ENCODE peak calls at places on chromosomes 4 and X, in ten cellular contexts. V, R, W, U, O, T, X, A, Z and B are unnamed samples.

GRCh38 chr4:10582059-10582686 is 102.4 kb downstream of the CLNK start:
- DNase-seq in V (peak), R (peak), W (no peak), U (no peak), O (peak), T (no peak), X (no peak), A (no peak), Z (no peak), B (peak)

GRCh38 chr4:94511591-94511990 is 59.8 kb downstream of the PDLIM5 start:
- DNase-seq in V (no peak), R (no peak), W (no peak), U (no peak), O (no peak), T (no peak), X (no peak), A (no peak), Z (no peak), B (no peak)

GRCh38 chrX:150234126-150234525 is 129.0 kb upstream of the MAMLD1 start:
- DNase-seq in V (no peak), R (no peak), W (no peak), U (no peak), O (no peak), T (no peak), X (no peak), A (no peak), Z (no peak), B (no peak)

GRCh38 chrX:98523026-98523425 is 1639.3 kb downstream of the RPA4 start:
- DNase-seq in V (no peak), R (no peak), W (no peak), U (no peak), O (no peak), T (no peak), X (no peak), A (no peak), Z (no peak), B (no peak)

GRCh38 chr4:41160856-41161255 is 53.5 kb downstream of the APBB2 start:
- DNase-seq in V (no peak), R (no peak), W (peak), U (no peak), O (peak), T (no peak), X (no peak), A (no peak), Z (no peak), B (no peak)

GRCh38 chr4:186878203-186878800 is 154.6 kb upstream of the FAT1 start:
- DNase-seq in V (peak), R (no peak), W (no peak), U (no peak), O (no peak), T (no peak), X (no peak), A (no peak), Z (no peak), B (no peak)

GRCh38 chr4:108693819-108694218 is 43.4 kb downstream of the OSTC start:
- DNase-seq in V (no peak), R (no peak), W (no peak), U (no peak), O (no peak), T (no peak), X (no peak), A (no peak), Z (no peak), B (no peak)

GRCh38 chrX:57643698-57644097 is 36.4 kb downstream of the NLRP2B start:
- DNase-seq in V (no peak), R (no peak), W (no peak), U (no peak), O (peak), T (no peak), X (no peak), A (no peak), Z (no peak), B (no peak)

GRCh38 chrX:54248309-54248708 is 65.3 kb upstream of the FAM120C start:
- DNase-seq in V (peak), R (no peak), W (no peak), U (no peak), O (peak), T (no peak), X (no peak), A (no peak), Z (no peak), B (no peak)

GRCh38 chrX:130623508-130623907 is 221.7 kb downstream of the RBMX2 start:
- DNase-seq in V (no peak), R (no peak), W (no peak), U (no peak), O (no peak), T (no peak), X (no peak), A (no peak), Z (no peak), B (no peak)

GRCh38 chr4:145763399-145763798 is 83.5 kb downstream of the C4orf51 start:
- DNase-seq in V (no peak), R (no peak), W (no peak), U (no peak), O (no peak), T (no peak), X (no peak), A (no peak), Z (no peak), B (no peak)

GRCh38 chrX:109036624-109037023 is 300.3 kb upstream of the IRS4 start:
- DNase-seq in V (no peak), R (no peak), W (no peak), U (no peak), O (no peak), T (no peak), X (no peak), A (no peak), Z (no peak), B (no peak)

GRCh38 chr4:16794816-16795445 is 103.5 kb downstream of the LDB2 start:
- DNase-seq in V (peak), R (peak), W (peak), U (peak), O (peak), T (no peak), X (no peak), A (no peak), Z (no peak), B (peak)

GRCh38 chrX:19772759-19773623 is 114.4 kb downstream of the SH3KBP1 start:
- DNase-seq in V (no peak), R (no peak), W (no peak), U (no peak), O (peak), T (no peak), X (no peak), A (no peak), Z (no peak), B (no peak)

GRCh38 chr4:41644288-41644914 is 104.1 kb downstream of the PHOX2B start:
- DNase-seq in V (no peak), R (peak), W (peak), U (no peak), O (no peak), T (no peak), X (peak), A (peak), Z (no peak), B (peak)

GRCh38 chr4:129278868-129279267 is 182.9 kb downstream of the C4orf33 start:
- DNase-seq in V (no peak), R (no peak), W (no peak), U (no peak), O (no peak), T (no peak), X (no peak), A (no peak), Z (no peak), B (no peak)

GRCh38 chrX:101265869-101266428 is 25.2 kb downstream of the TAF7L start:
- DNase-seq in V (no peak), R (no peak), W (no peak), U (no peak), O (peak), T (no peak), X (no peak), A (no peak), Z (no peak), B (no peak)

GRCh38 chrX:71095971-71096701 is 485 bp downstream of the FOXO4 start:
- DNase-seq in V (no peak), R (peak), W (peak), U (no peak), O (peak), T (no peak), X (no peak), A (no peak), Z (no peak), B (peak)

GRCh38 chrX:12702509-12703091 is 88.6 kb upstream of the PRPS2 start:
- DNase-seq in V (no peak), R (peak), W (no peak), U (no peak), O (peak), T (no peak), X (no peak), A (no peak), Z (no peak), B (peak)

GRCh38 chr4:40306991-40307390 is 28.1 kb upstream of the CHRNA9 start:
- DNase-seq in V (no peak), R (no peak), W (no peak), U (no peak), O (no peak), T (no peak), X (no peak), A (no peak), Z (no peak), B (no peak)

GRCh38 chr4:77193046-77193445 is 36.0 kb downstream of the CCNG2 start:
- DNase-seq in V (no peak), R (no peak), W (no peak), U (no peak), O (no peak), T (no peak), X (no peak), A (no peak), Z (no peak), B (no peak)

GRCh38 chr4:167290684-167291083 is 56.4 kb upstream of the SPOCK3 start:
- DNase-seq in V (no peak), R (no peak), W (no peak), U (no peak), O (peak), T (no peak), X (no peak), A (no peak), Z (no peak), B (no peak)

GRCh38 chr4:186297013-186297645 is 31.1 kb downstream of the F11 start:
- DNase-seq in V (peak), R (peak), W (peak), U (no peak), O (peak), T (no peak), X (no peak), A (no peak), Z (no peak), B (peak)

GRCh38 chr4:41169256-41169655 is 45.1 kb downstream of the APBB2 start:
- DNase-seq in V (no peak), R (no peak), W (no peak), U (no peak), O (no peak), T (no peak), X (no peak), A (no peak), Z (no peak), B (no peak)

GRCh38 chrX:151801980-151802379 is 67.4 kb downstream of the CNGA2 start:
- DNase-seq in V (no peak), R (peak), W (no peak), U (no peak), O (no peak), T (no peak), X (no peak), A (no peak), Z (no peak), B (no peak)

GRCh38 chrX:70592091-70592490 is 147.5 kb downstream of the DLG3 start:
- DNase-seq in V (peak), R (peak), W (no peak), U (no peak), O (peak), T (no peak), X (no peak), A (no peak), Z (no peak), B (no peak)

GRCh38 chr4:153520871-153521329 is 54.7 kb downstream of the TMEM131L start:
- DNase-seq in V (no peak), R (no peak), W (no peak), U (no peak), O (no peak), T (no peak), X (no peak), A (no peak), Z (no peak), B (no peak)

GRCh38 chr4:145482209-145483021 is 762 bp downstream of the SMAD1 start:
- DNase-seq in V (peak), R (peak), W (peak), U (peak), O (peak), T (no peak), X (peak), A (peak), Z (peak), B (peak)

GRCh38 chr4:37528161-37528560 is 158.0 kb downstream of the RELL1 start:
- DNase-seq in V (no peak), R (peak), W (peak), U (no peak), O (peak), T (no peak), X (no peak), A (no peak), Z (no peak), B (no peak)

GRCh38 chr4:88456757-88457306 is at the start of gene HERC5:
- DNase-seq in V (peak), R (peak), W (peak), U (peak), O (peak), T (peak), X (peak), A (peak), Z (no peak), B (peak)

GRCh38 chr4:32207456-32207855 is 1487.3 kb downstream of the PCDH7 start:
- DNase-seq in V (no peak), R (no peak), W (no peak), U (no peak), O (peak), T (no peak), X (no peak), A (no peak), Z (no peak), B (no peak)

GRCh38 chrX:121389976-121390709 is 342.7 kb downstream of the GLUD2 start:
- DNase-seq in V (no peak), R (peak), W (peak), U (no peak), O (peak), T (no peak), X (no peak), A (no peak), Z (no peak), B (no peak)

GRCh38 chr4:142091085-142091513 is 454.7 kb downstream of the IL15 start:
- DNase-seq in V (peak), R (no peak), W (peak), U (no peak), O (peak), T (peak), X (no peak), A (no peak), Z (no peak), B (no peak)

GRCh38 chr4:110084154-110084553 is 114.3 kb downstream of the ELOVL6 start:
- DNase-seq in V (no peak), R (no peak), W (no peak), U (no peak), O (no peak), T (no peak), X (no peak), A (no peak), Z (no peak), B (no peak)

GRCh38 chrX:19554786-19555185 is 39.5 kb upstream of the MAP3K15 start:
- DNase-seq in V (peak), R (no peak), W (peak), U (no peak), O (peak), T (no peak), X (no peak), A (no peak), Z (no peak), B (no peak)

GRCh38 chrX:9859711-9860555 is 73.7 kb downstream of the SHROOM2 start:
- DNase-seq in V (peak), R (no peak), W (no peak), U (no peak), O (peak), T (no peak), X (no peak), A (no peak), Z (no peak), B (no peak)

GRCh38 chr4:52869196-52869595 is 7.1 kb downstream of the RASL11B start:
- DNase-seq in V (no peak), R (no peak), W (peak), U (no peak), O (no peak), T (peak), X (no peak), A (peak), Z (no peak), B (no peak)

GRCh38 chrX:110409925-110410324 is 51.3 kb downstream of the RTL9 start:
- DNase-seq in V (no peak), R (no peak), W (no peak), U (no peak), O (peak), T (no peak), X (no peak), A (no peak), Z (no peak), B (no peak)

GRCh38 chrX:120014354-120015129 is 62.9 kb downstream of the RHOXF2B start:
- DNase-seq in V (no peak), R (no peak), W (no peak), U (no peak), O (no peak), T (no peak), X (no peak), A (no peak), Z (no peak), B (no peak)

DNA sequence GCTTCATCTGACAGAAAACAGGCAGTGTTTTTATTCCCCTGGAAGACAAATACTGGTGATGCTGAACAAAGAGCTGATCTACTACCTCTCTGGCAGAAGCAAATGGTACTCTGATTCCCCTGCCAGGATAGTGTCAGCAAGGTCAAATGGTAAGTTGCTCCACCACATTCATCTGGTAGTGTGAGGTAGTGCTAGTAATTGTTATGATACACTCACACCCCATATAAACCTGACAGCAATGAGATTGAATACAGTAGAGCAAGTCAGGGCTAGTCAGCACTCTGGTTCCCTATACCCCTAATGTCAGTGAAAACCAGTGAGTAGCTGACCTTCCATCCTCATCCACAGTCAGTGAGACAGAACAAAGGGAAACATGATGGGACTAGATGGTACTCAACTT is 3.4 kb upstream of the SPIN4 start:
- DNase-seq in V (no peak), R (no peak), W (no peak), U (no peak), O (no peak), T (no peak), X (no peak), A (no peak), Z (no peak), B (no peak)
- TF ChIP-seq CTCF in V (no peak), R (no peak), W (no peak), U (no peak), O (no peak), T (no peak), X (no peak), A (no peak), Z (no peak), B (no peak)

GRCh38 chrX:48648299-48648698 is 35.3 kb upstream of the WAS start:
- DNase-seq in V (peak), R (peak), W (peak), U (peak), O (peak), T (no peak), X (no peak), A (peak), Z (no peak), B (peak)
- TF ChIP-seq CTCF in V (no peak), R (no peak), W (peak), U (peak), O (peak), T (no peak), X (no peak), A (peak), Z (peak), B (no peak)

DNA sequence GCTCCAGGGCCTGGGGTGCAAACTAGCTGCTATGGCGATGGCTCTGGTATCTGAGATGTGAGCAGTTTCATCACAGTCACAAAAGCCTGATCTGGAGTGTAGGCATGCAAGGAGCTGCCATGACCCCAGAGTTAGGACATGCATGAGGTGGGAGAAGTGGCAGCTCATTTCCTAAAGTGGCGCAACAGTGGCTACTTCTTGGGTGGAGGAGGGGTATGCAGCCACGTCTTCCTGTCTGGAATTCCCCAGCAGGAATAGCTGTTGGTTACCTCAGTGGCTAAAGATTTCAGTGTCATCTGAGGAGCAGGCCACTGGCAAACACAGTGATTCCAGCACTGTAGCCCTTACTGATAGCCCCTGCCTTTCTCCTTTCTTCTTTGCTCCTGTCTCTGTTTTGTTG is 1382.5 kb downstream of the C4orf33 start:
- DNase-seq in V (no peak), R (no peak), W (no peak), U (no peak), O (no peak), T (no peak), X (no peak), A (no peak), Z (no peak), B (no peak)
- TF ChIP-seq CTCF in V (no peak), R (no peak), W (no peak), U (no peak), O (no peak), T (no peak), X (no peak), A (no peak), Z (no peak), B (no peak)

GRCh38 chr4:140049924-140050681 is 103.9 kb downstream of the MAML3 start:
- DNase-seq in V (no peak), R (no peak), W (no peak), U (no peak), O (peak), T (no peak), X (no peak), A (no peak), Z (no peak), B (peak)
- TF ChIP-seq CTCF in V (peak), R (peak), W (peak), U (no peak), O (peak), T (no peak), X (no peak), A (peak), Z (peak), B (peak)

DNA sequence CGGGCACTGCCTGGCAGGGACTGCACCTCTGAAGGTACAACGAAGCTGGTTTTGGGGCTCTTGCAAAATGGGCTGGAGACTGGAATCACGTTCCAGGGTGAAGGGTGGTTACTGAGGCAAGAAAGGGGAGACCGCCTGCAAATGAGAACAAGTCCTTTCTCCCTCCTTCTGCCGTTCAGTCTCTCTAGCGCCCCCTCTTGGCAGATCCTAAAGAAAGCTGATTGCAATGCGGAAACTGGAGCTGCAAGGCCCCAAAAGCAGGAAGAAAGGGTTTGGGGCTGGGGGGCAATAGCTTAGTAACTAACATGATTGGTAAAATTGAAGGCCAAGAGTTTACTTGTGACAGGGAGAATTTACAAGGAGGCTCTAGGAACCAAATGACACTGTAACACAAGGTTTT is 222.6 kb upstream of the HAND2 start:
- DNase-seq in V (no peak), R (peak), W (no peak), U (no peak), O (peak), T (no peak), X (no peak), A (no peak), Z (no peak), B (peak)
- TF ChIP-seq CTCF in V (peak), R (peak), W (peak), U (no peak), O (peak), T (peak), X (peak), A (no peak), Z (peak), B (peak)

GRCh38 chrX:26788402-26788998 is 572.5 kb downstream of the MAGEB5 start:
- DNase-seq in V (no peak), R (no peak), W (no peak), U (no peak), O (peak), T (no peak), X (no peak), A (no peak), Z (no peak), B (no peak)

GRCh38 chrX:26778320-26778888 is 562.4 kb downstream of the MAGEB5 start:
- DNase-seq in V (no peak), R (no peak), W (no peak), U (no peak), O (no peak), T (no peak), X (no peak), A (no peak), Z (no peak), B (no peak)

DNA sequence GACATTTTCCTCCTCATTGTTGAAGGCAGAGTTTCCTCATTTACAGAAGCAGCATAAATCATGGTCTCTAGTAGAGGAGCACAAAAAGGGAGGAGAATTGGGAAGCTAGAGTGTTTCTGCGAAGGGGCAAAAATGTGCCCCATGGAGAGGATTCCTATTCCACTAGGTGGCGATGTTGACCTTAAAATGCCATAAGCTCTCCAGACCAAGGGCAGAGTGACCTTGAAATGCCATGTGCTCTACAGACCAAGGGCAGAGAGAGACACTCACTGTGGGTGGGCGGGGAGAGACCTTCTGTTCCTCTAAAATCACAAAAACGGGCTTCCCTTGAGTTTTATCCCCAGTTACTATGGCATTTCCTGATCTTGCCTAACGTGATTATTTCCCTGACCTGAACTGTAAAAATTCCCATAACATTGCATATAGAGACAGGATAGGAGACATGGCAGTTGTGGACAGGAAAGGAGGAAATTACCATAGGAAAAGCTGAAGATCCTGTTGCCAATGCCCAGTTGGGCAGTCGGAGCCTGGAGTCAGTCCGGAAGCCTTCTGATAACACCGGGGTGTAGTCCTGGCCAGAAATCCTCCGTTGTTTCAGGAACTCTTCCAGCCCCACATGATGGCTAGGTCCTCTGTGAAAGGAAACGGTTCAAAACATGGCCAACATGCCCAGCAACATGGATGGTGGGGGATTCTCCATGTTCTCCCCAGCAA is 567.7 kb downstream of the MAGEB5 start:
- DNase-seq in V (no peak), R (peak), W (no peak), U (no peak), O (peak), T (peak), X (no peak), A (no peak), Z (no peak), B (no peak)
- TF ChIP-seq CTCF in V (no peak), R (peak), W (peak), U (no peak), O (peak), T (peak), X (peak), A (peak), Z (peak), B (peak)